ENCODE peak calls at places on chromosomes 7 and 10, in six cellular contexts. W, I, T, Y, R and B are unnamed samples. For H3K9me3 and H3K4me1, the result is how much of the 10 kb centered on the place peaks cover.

GRCh38 chr7:149077594-149077993 is 12.9 kb downstream of the ZNF786 start:
- DNase-seq in W (no peak), I (no peak), T (no peak), Y (no peak), R (no peak), B (no peak)

GRCh38 chr7:155896531-155897263 is 84.4 kb upstream of the SHH start:
- DNase-seq in W (no peak), I (no peak), T (no peak), Y (peak), R (no peak), B (peak)

GRCh38 chr10:113454341-113455061 is 98.4 kb upstream of the HABP2 start:
- DNase-seq in W (no peak), I (no peak), T (peak), Y (peak), R (peak), B (peak)

GRCh38 chr10:58436071-58436470 is 50.9 kb downstream of the TFAM start:
- DNase-seq in W (no peak), I (peak), T (no peak), Y (no peak), R (peak), B (no peak)

GRCh38 chr10:99346247-99346646 is 17.1 kb downstream of the CNNM1 start:
- DNase-seq in W (no peak), I (peak), T (no peak), Y (peak), R (no peak), B (no peak)

GRCh38 chr7:148505955-148506354 is 84.6 kb upstream of the C7orf33 start:
- DNase-seq in W (no peak), I (no peak), T (no peak), Y (no peak), R (no peak), B (no peak)

GRCh38 chr10:103781329-103782061 is 73.9 kb downstream of the SH3PXD2A start:
- DNase-seq in W (no peak), I (peak), T (no peak), Y (peak), R (peak), B (no peak)

GRCh38 chr10:55497893-55498499 is 697.0 kb upstream of the PCDH15 start:
- DNase-seq in W (no peak), I (no peak), T (no peak), Y (no peak), R (no peak), B (no peak)

GRCh38 chr7:25314729-25315267 is 86.5 kb upstream of the NPVF start:
- DNase-seq in W (no peak), I (no peak), T (no peak), Y (peak), R (no peak), B (no peak)

GRCh38 chr7:122970740-122971725 is 24.5 kb downstream of the TAS2R16 start:
- DNase-seq in W (no peak), I (no peak), T (no peak), Y (no peak), R (no peak), B (no peak)

GRCh38 chr10:2897619-2898508 is 169.5 kb upstream of the PFKP start:
- DNase-seq in W (no peak), I (no peak), T (no peak), Y (no peak), R (no peak), B (no peak)

GRCh38 chr10:2979267-2979660 is 88.1 kb upstream of the PFKP start:
- DNase-seq in W (no peak), I (no peak), T (no peak), Y (peak), R (no peak), B (no peak)

GRCh38 chr10:2676455-2676854 is 390.9 kb upstream of the PFKP start:
- DNase-seq in W (no peak), I (no peak), T (no peak), Y (no peak), R (no peak), B (no peak)

GRCh38 chr7:150514748-150515222 is at the start of gene GIMAP7:
- DNase-seq in W (no peak), I (no peak), T (no peak), Y (no peak), R (no peak), B (peak)

GRCh38 chr10:70664702-70665195 is 7.6 kb upstream of the ADAMTS14 start:
- DNase-seq in W (no peak), I (peak), T (peak), Y (peak), R (no peak), B (no peak)

GRCh38 chr7:147813316-147813715 is 777.2 kb upstream of the C7orf33 start:
- DNase-seq in W (no peak), I (no peak), T (no peak), Y (no peak), R (no peak), B (no peak)

GRCh38 chr10:49539320-49539885 is 482 bp upstream of the ERCC6 start:
- DNase-seq in W (peak), I (peak), T (peak), Y (peak), R (peak), B (no peak)

GRCh38 chr10:71704816-71705215 is 14.8 kb downstream of the C10orf105 start:
- DNase-seq in W (no peak), I (no peak), T (no peak), Y (no peak), R (no peak), B (no peak)

GRCh38 chr10:112360308-112361270 is 13.3 kb upstream of the ACSL5 start:
- DNase-seq in W (peak), I (peak), T (no peak), Y (no peak), R (no peak), B (no peak)

GRCh38 chr10:18043148-18043547 is 91.4 kb downstream of the SLC39A12 start:
- DNase-seq in W (no peak), I (no peak), T (no peak), Y (peak), R (no peak), B (no peak)

GRCh38 chr10:33952692-33953360 is 618.4 kb upstream of the NRP1 start:
- DNase-seq in W (no peak), I (peak), T (no peak), Y (no peak), R (no peak), B (no peak)

GRCh38 chr7:142089035-142089434 is 22.5 kb upstream of the MGAM2 start:
- DNase-seq in W (no peak), I (no peak), T (no peak), Y (no peak), R (no peak), B (no peak)

GRCh38 chr7:129714514-129715063 is 103.1 kb downstream of the NRF1 start:
- DNase-seq in W (no peak), I (no peak), T (no peak), Y (no peak), R (no peak), B (no peak)

GRCh38 chr10:124005091-124005490 is 88.3 kb downstream of the CHST15 start:
- DNase-seq in W (no peak), I (no peak), T (peak), Y (no peak), R (no peak), B (no peak)

GRCh38 chr7:79610301-79610700 is 156.8 kb upstream of the MAGI2 start:
- DNase-seq in W (no peak), I (peak), T (no peak), Y (no peak), R (no peak), B (no peak)

GRCh38 chr10:5817322-5818047 is 4.3 kb upstream of the GDI2 start:
- DNase-seq in W (no peak), I (no peak), T (no peak), Y (no peak), R (no peak), B (no peak)

GRCh38 chr7:120735791-120736190 is 122.2 kb downstream of the TSPAN12 start:
- DNase-seq in W (no peak), I (no peak), T (no peak), Y (peak), R (no peak), B (no peak)

GRCh38 chr7:33590902-33591301 is 314.4 kb upstream of the BMPER start:
- DNase-seq in W (no peak), I (peak), T (no peak), Y (peak), R (no peak), B (no peak)

GRCh38 chr10:30058570-30059132 is 735 bp downstream of the JCAD start:
- DNase-seq in W (no peak), I (no peak), T (no peak), Y (no peak), R (no peak), B (no peak)

GRCh38 chr7:14836571-14837189 is 65.9 kb downstream of the DGKB start:
- DNase-seq in W (no peak), I (peak), T (no peak), Y (peak), R (peak), B (no peak)

GRCh38 chr10:53140516-53140915 is 367.9 kb upstream of the MBL2 start:
- DNase-seq in W (no peak), I (peak), T (no peak), Y (peak), R (no peak), B (no peak)

GRCh38 chr7:150408393-150409299 is 29.5 kb downstream of the ZNF775 start:
- DNase-seq in W (no peak), I (no peak), T (no peak), Y (no peak), R (no peak), B (no peak)

GRCh38 chr7:124201768-124202349 is 169.0 kb upstream of the TMEM229A start:
- DNase-seq in W (no peak), I (peak), T (no peak), Y (peak), R (no peak), B (no peak)

GRCh38 chr7:150799741-150800575 is at the start of gene TMEM176B:
- DNase-seq in W (no peak), I (no peak), T (peak), Y (no peak), R (no peak), B (no peak)

GRCh38 chr7:45180084-45180986 is 22.7 kb downstream of the RAMP3 start:
- DNase-seq in W (no peak), I (no peak), T (no peak), Y (no peak), R (no peak), B (peak)

GRCh38 chr7:80905334-80905733 is 13.5 kb downstream of the SEMA3C start:
- DNase-seq in W (no peak), I (no peak), T (no peak), Y (no peak), R (no peak), B (no peak)

GRCh38 chr7:46478046-46478445 is 557.0 kb upstream of the IGFBP3 start:
- DNase-seq in W (no peak), I (peak), T (no peak), Y (peak), R (no peak), B (no peak)

GRCh38 chr7:101743995-101744360 is 73.4 kb upstream of the CUX1 start:
- DNase-seq in W (no peak), I (no peak), T (no peak), Y (no peak), R (no peak), B (no peak)

GRCh38 chr10:93515963-93516450 is 19.6 kb downstream of the CEP55 start:
- DNase-seq in W (no peak), I (no peak), T (no peak), Y (peak), R (no peak), B (no peak)
- H3K9me3 ChIP-seq in W (under half), I (under half), T (under half), Y (under half), R (under half), B (under half)

GRCh38 chr7:2243483-2243840 is 1.4 kb downstream of the NUDT1 start:
- DNase-seq in W (no peak), I (no peak), T (no peak), Y (no peak), R (no peak), B (no peak)

GRCh38 chr7:2242541-2243482 is 786 bp downstream of the NUDT1 start:
- DNase-seq in W (no peak), I (peak), T (no peak), Y (no peak), R (no peak), B (no peak)

GRCh38 chr7:2239242-2239641 is 2.8 kb downstream of the MRM2 start:
- DNase-seq in W (no peak), I (no peak), T (no peak), Y (no peak), R (no peak), B (no peak)

GRCh38 chr7:2244404-2244803 is 2.4 kb downstream of the NUDT1 start:
- DNase-seq in W (no peak), I (no peak), T (no peak), Y (no peak), R (no peak), B (no peak)

GRCh38 chr7:2241580-2242540 is at the start of the genes MRM2 and NUDT1:
- DNase-seq in W (peak), I (peak), T (peak), Y (peak), R (peak), B (peak)
- H3K4me1 ChIP-seq in W (under half), I (under half), T (under half), Y (under half), R (under half), B (under half)

DNA sequence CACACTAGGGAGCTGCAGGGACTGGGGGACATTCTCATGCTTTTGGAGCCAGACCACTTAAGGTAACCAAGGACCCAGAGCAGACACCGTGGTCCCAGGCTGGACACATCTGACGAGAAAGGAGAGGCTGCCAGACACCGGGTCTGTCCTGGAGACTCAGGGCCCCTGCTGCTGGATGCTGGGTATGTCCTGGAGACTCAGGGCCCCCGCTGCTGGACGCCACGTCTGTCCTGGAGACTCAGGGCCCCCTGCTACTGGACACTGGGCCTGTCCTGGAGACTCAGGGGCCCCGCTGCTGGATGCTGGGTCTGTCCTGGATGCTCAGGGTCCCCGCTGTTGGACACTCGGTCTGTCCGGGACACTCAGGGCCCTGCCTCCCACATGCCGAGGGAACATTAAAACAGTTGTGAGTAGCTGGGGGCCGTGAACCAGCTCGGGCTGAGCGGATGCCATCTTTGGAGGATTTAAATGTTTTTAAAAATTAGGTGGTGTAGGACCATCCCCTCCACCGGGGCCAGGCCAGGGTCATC is 249.7 kb downstream of the DNAJB6 start:
- DNase-seq in W (no peak), I (no peak), T (no peak), Y (no peak), R (no peak), B (peak)
- H3K9me3 ChIP-seq in W (under half), I (under half), T (under half), Y (under half), R (under half), B (under half)

DNA sequence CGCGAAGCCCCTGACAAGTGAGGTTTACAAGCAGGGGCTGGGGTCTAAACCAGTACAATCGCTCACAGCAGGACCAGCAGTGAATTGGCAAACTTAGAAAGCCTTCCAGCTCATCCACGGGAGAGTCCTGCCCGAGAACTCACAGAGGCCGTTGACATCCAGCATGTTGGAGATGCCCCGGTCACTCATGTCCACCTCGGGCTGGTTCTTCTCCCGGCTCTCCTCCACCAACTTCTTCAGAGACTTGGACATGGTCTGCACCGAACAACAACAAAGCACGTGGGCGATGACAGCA is 447 bp downstream of the RSU1 start:
- DNase-seq in W (no peak), I (no peak), T (no peak), Y (no peak), R (no peak), B (no peak)
- H3K4me1 ChIP-seq in W (under half), I (under half), T (under half), Y (under half), R (under half), B (under half)

GRCh38 chr10:83289373-83289772 is 849.9 kb upstream of the GHITM start:
- DNase-seq in W (no peak), I (no peak), T (no peak), Y (no peak), R (no peak), B (no peak)

GRCh38 chr10:83283151-83283550 is 856.2 kb upstream of the GHITM start:
- DNase-seq in W (no peak), I (no peak), T (no peak), Y (no peak), R (no peak), B (no peak)

GRCh38 chr10:83287374-83287773 is 851.9 kb upstream of the GHITM start:
- DNase-seq in W (no peak), I (no peak), T (no peak), Y (no peak), R (no peak), B (no peak)
- H3K9me3 ChIP-seq in W (under half), I (under half), T (under half), Y (under half), R (under half), B (under half)

GRCh38 chr10:110876000-110876399 is 4.3 kb downstream of the PDCD4 start:
- DNase-seq in W (no peak), I (no peak), T (no peak), Y (no peak), R (no peak), B (no peak)

GRCh38 chr10:110872145-110872983 is 636 bp downstream of the PDCD4 start:
- DNase-seq in W (peak), I (peak), T (peak), Y (peak), R (no peak), B (peak)

GRCh38 chr10:110871236-110872084 is at the start of gene PDCD4:
- DNase-seq in W (peak), I (peak), T (peak), Y (peak), R (peak), B (peak)

GRCh38 chr10:110872984-110873569 is 1.3 kb downstream of the PDCD4 start:
- DNase-seq in W (no peak), I (no peak), T (no peak), Y (peak), R (no peak), B (no peak)

DNA sequence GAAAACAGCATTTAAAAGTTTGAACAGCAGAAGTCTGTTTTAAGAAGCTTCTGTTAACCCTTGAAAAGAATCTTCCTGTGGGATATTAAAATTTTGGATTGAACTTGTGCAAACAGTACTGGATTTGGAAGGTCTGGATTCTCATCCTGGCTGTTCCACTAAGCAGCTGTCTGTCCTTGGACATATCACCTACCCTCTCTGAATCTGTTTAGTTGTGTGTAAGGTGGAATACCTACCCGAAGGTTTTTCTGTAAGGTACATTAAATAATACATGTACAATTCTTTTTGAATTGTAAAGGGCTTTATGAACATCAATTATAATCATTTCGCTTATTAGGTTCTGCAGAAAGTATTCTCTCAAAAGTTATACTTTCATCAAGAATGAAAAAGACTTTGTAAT is 2.2 kb downstream of the PDCD4 start:
- DNase-seq in W (no peak), I (no peak), T (no peak), Y (no peak), R (no peak), B (no peak)
- H3K4me1 ChIP-seq in W (under half), I (under half), T (under half), Y (under half), R (under half), B (under half)

GRCh38 chr7:158193446-158193845 is 394.2 kb downstream of the PTPRN2 start:
- DNase-seq in W (no peak), I (no peak), T (no peak), Y (no peak), R (no peak), B (no peak)

GRCh38 chr7:158192956-158193355 is 394.7 kb downstream of the PTPRN2 start:
- DNase-seq in W (no peak), I (no peak), T (no peak), Y (no peak), R (no peak), B (no peak)

GRCh38 chr7:158190756-158191155 is 396.9 kb downstream of the PTPRN2 start:
- DNase-seq in W (no peak), I (no peak), T (no peak), Y (no peak), R (no peak), B (no peak)

GRCh38 chr7:158191671-158192070 is 396.0 kb downstream of the PTPRN2 start:
- DNase-seq in W (no peak), I (no peak), T (no peak), Y (no peak), R (no peak), B (no peak)

GRCh38 chr7:158192184-158192835 is 395.3 kb downstream of the PTPRN2 start:
- DNase-seq in W (no peak), I (no peak), T (no peak), Y (no peak), R (no peak), B (no peak)
- H3K9me3 ChIP-seq in W (under half), I (under half), T (under half), Y (under half), R (under half), B (under half)

GRCh38 chr7:30474893-30475292 is 3.7 kb downstream of the NOD1 start:
- DNase-seq in W (no peak), I (no peak), T (no peak), Y (peak), R (no peak), B (no peak)

GRCh38 chr7:30476401-30477145 is 2.0 kb downstream of the NOD1 start:
- DNase-seq in W (no peak), I (no peak), T (no peak), Y (no peak), R (no peak), B (no peak)

GRCh38 chr7:30473903-30474302 is 4.7 kb downstream of the NOD1 start:
- DNase-seq in W (no peak), I (no peak), T (no peak), Y (no peak), R (no peak), B (no peak)

GRCh38 chr7:30474485-30474884 is 4.1 kb downstream of the NOD1 start:
- DNase-seq in W (no peak), I (no peak), T (no peak), Y (no peak), R (no peak), B (no peak)

DNA sequence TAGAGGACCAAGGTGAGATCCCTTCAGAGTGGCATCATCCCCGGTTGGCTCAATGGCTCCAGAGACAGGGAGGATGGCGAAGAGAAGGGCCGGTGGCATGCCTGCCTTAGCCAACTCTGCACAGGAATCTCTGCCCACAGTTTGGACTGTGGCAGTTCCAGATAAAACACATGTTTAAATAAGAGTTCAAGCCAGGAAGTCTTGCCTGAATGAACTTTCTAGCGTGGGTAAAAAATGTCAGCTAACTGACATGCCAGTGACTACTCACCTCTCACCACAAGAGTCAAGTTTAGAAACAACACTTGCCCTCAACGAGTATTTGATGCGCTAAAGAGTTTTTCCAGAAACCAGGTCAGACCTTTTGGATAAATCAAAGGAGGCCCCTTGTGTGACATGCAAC is 3.0 kb downstream of the NOD1 start:
- DNase-seq in W (no peak), I (no peak), T (no peak), Y (no peak), R (no peak), B (peak)
- H3K4me1 ChIP-seq in W (half or more), I (under half), T (under half), Y (under half), R (under half), B (under half)